ENCODE peak calls at places on chromosomes 12 and 14, in six cellular contexts. T is spleen, Y is HepG2, C is upper lobe of left lung, O is stomach, R is HCT116. W is an unnamed sample.

GRCh38 chr12:26936559-26937442 is 980 bp downstream of the INTS13 start:
- DNase-seq in Y (no peak), T (no peak), R (no peak), O (no peak), C (no peak), W (no peak)

GRCh38 chr14:45426685-45427282 is 173.8 kb upstream of the MIS18BP1 start:
- DNase-seq in C (no peak), O (no peak), R (peak; percentile 62), T (no peak), Y (peak; percentile 49), W (peak; percentile 12)

GRCh38 chr14:92607702-92608429 is 94.3 kb downstream of the RIN3 start:
- DNase-seq in C (no peak), Y (no peak), T (no peak), R (no peak), O (no peak), W (no peak)

GRCh38 chr14:78182722-78183121 is 12.5 kb downstream of the NRXN3 start:
- DNase-seq in R (no peak), T (no peak), O (no peak), C (no peak), Y (no peak), W (no peak)

GRCh38 chr12:21149849-21150248 is 18.9 kb downstream of the SLCO1B1 start:
- DNase-seq in C (no peak), Y (no peak), T (no peak), O (no peak), R (no peak), W (no peak)

GRCh38 chr12:80936642-80937390 is 918 bp downstream of the LIN7A start:
- DNase-seq in O (peak; percentile 27), R (peak; percentile 7), C (peak; percentile 88), T (peak; percentile 88), Y (peak; percentile 79), W (no peak)

GRCh38 chr12:15698377-15698867 is 90.8 kb downstream of the EPS8 start:
- DNase-seq in Y (no peak), R (no peak), T (no peak), C (no peak), O (no peak), W (no peak)

GRCh38 chr12:3378655-3379054 is 112.3 kb upstream of the PRMT8 start:
- DNase-seq in C (no peak), O (no peak), R (no peak), Y (no peak), T (no peak), W (no peak)

GRCh38 chr12:56716933-56717880 is 7.9 kb downstream of the NACA start:
- DNase-seq in T (no peak), Y (no peak), C (no peak), R (no peak), O (no peak), W (no peak)

GRCh38 chr12:89347325-89347829 is 4.9 kb downstream of the DUSP6 start:
- DNase-seq in R (no peak), O (no peak), Y (no peak), T (no peak), C (no peak), W (no peak)

GRCh38 chr14:31926123-31926522 is 151.0 kb upstream of the ARHGAP5 start:
- DNase-seq in T (no peak), R (peak; percentile 54), O (no peak), C (no peak), Y (peak; percentile 87), W (no peak)

GRCh38 chr14:100679707-100680438 is 46.8 kb upstream of the DLK1 start:
- DNase-seq in Y (peak; percentile 83), R (no peak), C (no peak), O (no peak), T (peak; percentile 84), W (no peak)

GRCh38 chr14:93715279-93715927 is 72.9 kb downstream of the PRIMA1 start:
- DNase-seq in O (no peak), T (peak; percentile 49), R (no peak), C (no peak), Y (no peak), W (no peak)

GRCh38 chr14:93712838-93713724 is 75.2 kb downstream of the PRIMA1 start:
- DNase-seq in R (no peak), C (peak; percentile 48), T (no peak), Y (no peak), O (no peak), W (no peak)

GRCh38 chr14:93709249-93709648 is 79.0 kb downstream of the PRIMA1 start:
- DNase-seq in T (no peak), C (no peak), O (no peak), R (no peak), Y (peak; percentile 18), W (no peak)

GRCh38 chr14:93713726-93714405 is 74.4 kb downstream of the PRIMA1 start:
- DNase-seq in Y (no peak), O (no peak), T (peak; percentile 61), C (no peak), R (no peak), W (no peak)

GRCh38 chr14:93712079-93712837 is 76.0 kb downstream of the PRIMA1 start:
- DNase-seq in O (no peak), Y (no peak), T (peak; percentile 43), C (no peak), R (no peak), W (no peak)
- H3K4me1 ChIP-seq in O (no peaks in the 10 kb centered on the region), Y (peaks cover 13% of the 10 kb centered on the region), T (no peaks in the 10 kb centered on the region), C (no peaks in the 10 kb centered on the region), R (no peaks in the 10 kb centered on the region), W (no peaks in the 10 kb centered on the region)

GRCh38 chr12:221736-222135 is 7.8 kb upstream of the SLC6A12 start:
- DNase-seq in R (no peak), O (no peak), T (no peak), Y (no peak), C (no peak), W (no peak)
- H3K27ac ChIP-seq in R (no peak overlapping the region), O (no peak overlapping the region), T (no peak overlapping the region), Y (no peak overlapping the region), C (no peak overlapping the region), W (no peak overlapping the region)

DNA sequence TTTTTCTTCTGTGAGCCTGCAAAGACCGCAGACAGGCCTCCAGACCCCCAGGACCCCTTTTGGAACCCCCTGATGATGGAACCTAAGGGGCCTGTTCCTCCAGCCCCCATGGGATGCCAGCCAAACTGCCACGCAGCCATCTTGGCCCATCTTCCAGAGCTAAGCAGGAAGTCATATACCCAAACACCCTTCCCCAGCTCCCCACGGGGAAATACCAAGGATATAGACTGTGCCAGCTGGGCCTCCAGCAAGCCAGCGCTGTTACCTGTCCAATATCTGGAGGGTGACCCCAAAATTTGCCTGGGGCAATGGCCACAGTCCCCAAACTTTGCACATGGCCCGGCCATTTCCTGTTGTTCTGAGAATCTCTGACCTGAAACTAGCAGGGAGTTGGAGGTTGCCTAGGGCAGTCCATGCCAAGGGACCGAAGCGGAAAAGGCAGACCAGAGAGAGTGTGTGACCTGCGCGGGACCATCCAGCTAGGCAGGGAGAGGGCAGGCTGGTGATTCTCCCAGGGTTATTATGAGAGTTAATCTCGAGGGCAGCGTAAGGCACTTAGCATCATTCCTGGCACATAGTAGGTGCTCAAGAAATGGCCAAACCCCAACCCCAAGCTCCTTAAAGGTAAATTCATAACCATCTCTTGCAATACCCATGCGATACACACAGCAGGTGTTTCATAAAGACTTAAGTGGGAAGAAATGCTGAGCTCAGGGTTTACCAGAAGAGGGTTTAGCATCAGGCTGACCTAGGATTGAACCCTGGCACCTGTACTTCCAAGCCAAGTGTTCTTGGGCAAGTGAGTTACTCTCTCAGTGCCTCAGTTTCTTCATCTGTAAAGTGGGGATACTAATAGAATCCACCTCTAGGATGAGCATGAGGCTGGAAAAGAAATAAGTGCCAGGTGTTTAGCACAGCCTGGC is 2.6 kb upstream of the RASAL1 start:
- DNase-seq in C (no peak), R (no peak), O (no peak), T (peak; percentile 61), Y (no peak), W (no peak)
- TF ChIP-seq POLR2AphosphoS5 in C (no peak), R (no peak), O (no peak), T (no peak), Y (no peak), W (no peak)

GRCh38 chr12:116201908-116202307 is 75.6 kb downstream of the MED13L start:
- DNase-seq in O (no peak), Y (no peak), R (no peak), C (no peak), T (no peak), W (no peak)
- H3K4me1 ChIP-seq in O (peaks cover 12% of the 10 kb centered on the region), Y (peaks cover 6% of the 10 kb centered on the region), R (no peaks in the 10 kb centered on the region), C (peaks cover 27% of the 10 kb centered on the region), T (peaks cover 22% of the 10 kb centered on the region), W (peaks cover 40% of the 10 kb centered on the region)

GRCh38 chr12:118773956-118774723 is 207.2 kb upstream of the SRRM4 start:
- DNase-seq in C (peak; percentile 56), T (no peak), O (no peak), R (no peak), Y (no peak), W (no peak)
- H3K27ac ChIP-seq in C (no peak overlapping the region), T (no peak overlapping the region), O (no peak overlapping the region), R (no peak overlapping the region), Y (no peak overlapping the region), W (no peak overlapping the region)